ENCODE peak calls at places on chromosomes 7 and 10, in five cellular contexts. L, E, X, R and U are unnamed samples.

GRCh38 chr7:29642494-29643155 is 79.0 kb downstream of the PRR15 start:
- DNase-seq in L (no peak), E (no peak), X (peak), R (no peak), U (no peak)

GRCh38 chr10:70935125-70935625 is 46.8 kb upstream of the PCBD1 start:
- DNase-seq in L (no peak), E (no peak), X (no peak), R (no peak), U (no peak)

GRCh38 chr7:51310131-51310583 is 6.5 kb downstream of the COBL start:
- DNase-seq in L (no peak), E (no peak), X (no peak), R (no peak), U (no peak)

GRCh38 chr7:32905175-32905662 is 13.7 kb upstream of the KBTBD2 start:
- DNase-seq in L (peak), E (peak), X (peak), R (peak), U (peak)

GRCh38 chr7:70307544-70308106 is 709.4 kb downstream of the AUTS2 start:
- DNase-seq in L (no peak), E (no peak), X (no peak), R (no peak), U (no peak)

GRCh38 chr10:88923525-88923924 is 29.0 kb downstream of the ACTA2 start:
- DNase-seq in L (peak), E (no peak), X (no peak), R (no peak), U (no peak)

GRCh38 chr7:14759785-14760184 is 142.8 kb downstream of the DGKB start:
- DNase-seq in L (no peak), E (no peak), X (peak), R (no peak), U (no peak)

GRCh38 chr7:102096706-102097427 is 189.8 kb upstream of the SH2B2 start:
- DNase-seq in L (no peak), E (no peak), X (no peak), R (no peak), U (no peak)

GRCh38 chr7:17236161-17236560 is 62.3 kb upstream of the AHR start:
- DNase-seq in L (peak), E (no peak), X (peak), R (no peak), U (no peak)

GRCh38 chr10:33290286-33291052 is 44.0 kb downstream of the NRP1 start:
- DNase-seq in L (no peak), E (no peak), X (no peak), R (no peak), U (no peak)

GRCh38 chr7:16083931-16084330 is 337.4 kb downstream of the CRPPA start:
- DNase-seq in L (no peak), E (no peak), X (peak), R (no peak), U (no peak)

GRCh38 chr7:27453702-27454405 is 208.8 kb downstream of the HIBADH start:
- DNase-seq in L (peak), E (no peak), X (peak), R (no peak), U (no peak)

GRCh38 chr10:126242352-126243260 is 145.7 kb downstream of the ADAM12 start:
- DNase-seq in L (peak), E (no peak), X (peak), R (peak), U (no peak)

GRCh38 chr10:112832361-112832878 is 117.6 kb upstream of the TCF7L2 start:
- DNase-seq in L (no peak), E (no peak), X (peak), R (no peak), U (no peak)

GRCh38 chr7:41915861-41916260 is 213.0 kb upstream of the INHBA start:
- DNase-seq in L (peak), E (no peak), X (peak), R (no peak), U (no peak)

GRCh38 chr10:30098624-30099023 is 39.2 kb upstream of the JCAD start:
- DNase-seq in L (peak), E (no peak), X (peak), R (no peak), U (no peak)

GRCh38 chr10:93208717-93209464 is 135.2 kb downstream of the CYP26A1 start:
- DNase-seq in L (peak), E (no peak), X (peak), R (no peak), U (no peak)

GRCh38 chr7:40649247-40649646 is 514.4 kb downstream of the SUGCT start:
- DNase-seq in L (no peak), E (no peak), X (no peak), R (no peak), U (no peak)

GRCh38 chr7:111903797-111904196 is 302.4 kb downstream of the DOCK4 start:
- DNase-seq in L (no peak), E (no peak), X (peak), R (no peak), U (no peak)

GRCh38 chr7:42986781-42987248 is 54.6 kb downstream of the MRPL32 start:
- DNase-seq in L (no peak), E (no peak), X (no peak), R (no peak), U (no peak)

GRCh38 chr10:47165711-47166404 is 134.1 kb upstream of the GDF10 start:
- DNase-seq in L (peak), E (peak), X (peak), R (peak), U (peak)

GRCh38 chr7:4724648-4725013 is 42.5 kb downstream of the FOXK1 start:
- DNase-seq in L (peak), E (no peak), X (peak), R (no peak), U (no peak)

GRCh38 chr7:140592957-140593356 is 47.7 kb downstream of the DENND2A start:
- DNase-seq in L (no peak), E (no peak), X (no peak), R (no peak), U (no peak)

GRCh38 chr10:125004571-125005311 is 62.8 kb downstream of the ZRANB1 start:
- DNase-seq in L (no peak), E (no peak), X (no peak), R (no peak), U (no peak)